ENCODE peak calls at places on chromosome 10, in ten cellular contexts. F is glutamatergic neuron; Y is T-helper 17 cell; D is HuH-7; H is nephron progenitor cell; W is lung; J is lung microvascular endothelial cell; B is AG08395; L is stimulated activated CD8-positive, alpha-beta memory T cell treated with anti-CD3 and anti-CD28 coated beads, Interleukin-7, amount 100 ng/mL, for 24 hours; T is fibroblast of villous mesenchyme. R is an unnamed sample.

GRCh38 chr10:348456-348855 is 213.2 kb downstream of the ZMYND11 start:
- DNase-seq in F (no peak), Y (no peak), D (no peak), H (no peak), W (no peak), J (no peak), B (no peak), L (no peak), T (no peak), R (no peak)

GRCh38 chr10:21824409-21824808 is 179.1 kb downstream of the DNAJC1 start:
- DNase-seq in F (no peak), Y (no peak), D (no peak), H (no peak), W (no peak), J (no peak), B (no peak), L (no peak), T (no peak), R (no peak)

GRCh38 chr10:123517901-123518300 is 148.3 kb upstream of the GPR26 start:
- DNase-seq in F (no peak), Y (no peak), D (no peak), H (no peak), W (no peak), J (no peak), B (no peak), L (no peak), T (no peak), R (no peak)

GRCh38 chr10:106242301-106242700 is 922.2 kb downstream of the SORCS1 start:
- DNase-seq in F (no peak), Y (no peak), D (no peak), H (no peak), W (no peak), J (no peak), B (no peak), L (no peak), T (no peak), R (no peak)

GRCh38 chr10:46077616-46078268 is 31.7 kb upstream of the MSMB start:
- DNase-seq in F (no peak), Y (no peak), D (no peak), H (no peak), W (no peak), J (no peak), B (no peak), L (no peak), T (no peak), R (no peak)

GRCh38 chr10:86963341-86963919 is 4.9 kb upstream of the ADIRF start:
- DNase-seq in F (no peak), Y (no peak), D (no peak), H (no peak), W (no peak), J (no peak), B (no peak), L (no peak), T (no peak), R (no peak)

GRCh38 chr10:71316081-71316785 is 2.8 kb upstream of the SLC29A3 start:
- DNase-seq in F (no peak), Y (no peak), D (no peak), H (no peak), W (no peak), J (peak), B (no peak), L (no peak), T (no peak), R (no peak)

GRCh38 chr10:11775412-11775811 is 33.2 kb downstream of the ECHDC3 start:
- DNase-seq in F (no peak), Y (no peak), D (no peak), H (no peak), W (no peak), J (no peak), B (no peak), L (no peak), T (no peak), R (no peak)

GRCh38 chr10:14618669-14619068 is 156.0 kb downstream of the FAM107B start:
- DNase-seq in F (no peak), Y (no peak), D (no peak), H (no peak), W (no peak), J (no peak), B (no peak), L (no peak), T (no peak), R (no peak)

GRCh38 chr10:129079705-129080104 is 387.3 kb upstream of the MGMT start:
- DNase-seq in F (no peak), Y (no peak), D (no peak), H (no peak), W (peak), J (no peak), B (no peak), L (no peak), T (no peak), R (no peak)

GRCh38 chr10:105149371-105149871 is 508.3 kb downstream of the SORCS3 start:
- DNase-seq in F (no peak), Y (no peak), D (no peak), H (no peak), W (no peak), J (no peak), B (no peak), L (no peak), T (no peak), R (no peak)

GRCh38 chr10:45425628-45426563 is 51.9 kb downstream of the ALOX5 start:
- DNase-seq in F (no peak), Y (no peak), D (no peak), H (no peak), W (no peak), J (peak), B (no peak), L (no peak), T (no peak), R (no peak)

GRCh38 chr10:133324857-133325260 is 11.8 kb downstream of the CALY start:
- DNase-seq in F (no peak), Y (no peak), D (no peak), H (no peak), W (no peak), J (no peak), B (no peak), L (no peak), T (no peak), R (no peak)

GRCh38 chr10:53765311-53765710 is 992.7 kb upstream of the MBL2 start:
- DNase-seq in F (no peak), Y (no peak), D (no peak), H (no peak), W (no peak), J (no peak), B (no peak), L (no peak), T (no peak), R (no peak)

GRCh38 chr10:11184093-11184492 is 166.4 kb downstream of the CELF2 start:
- DNase-seq in F (no peak), Y (no peak), D (no peak), H (no peak), W (no peak), J (no peak), B (no peak), L (no peak), T (no peak), R (no peak)